ENCODE peak calls at places on chromosomes 3 and 15, in ten cellular contexts. S is Panc1; Z is CD8-positive, alpha-beta T cell; D is suprapubic skin; G is psoas muscle; R is CD4-positive, alpha-beta memory T cell; A is A673; K is breast epithelium; F is right cardiac atrium; H is brain microvascular endothelial cell. T is an unnamed sample.

GRCh38 chr15:45573961-45574629 is 13.1 kb upstream of the BLOC1S6 start:
- DNase-seq in S (no peak), Z (peak; percentile 33), D (no peak), G (no peak), R (no peak), A (peak; percentile 70), K (no peak), F (no peak), H (no peak), T (no peak)

GRCh38 chr15:41567870-41568269 is 8.9 kb downstream of the TYRO3 start:
- DNase-seq in S (no peak), Z (no peak), D (no peak), G (no peak), R (no peak), A (no peak), K (no peak), F (no peak), H (no peak), T (no peak)

GRCh38 chr3:153293222-153293621 is 131.2 kb downstream of the RAP2B start:
- DNase-seq in S (no peak), Z (no peak), D (no peak), G (no peak), R (no peak), A (no peak), K (no peak), F (no peak), H (peak; percentile 52), T (no peak)

GRCh38 chr3:85037203-85037602 is 78.4 kb downstream of the CADM2 start:
- DNase-seq in S (no peak), Z (no peak), D (no peak), G (no peak), R (no peak), A (no peak), K (no peak), F (no peak), H (no peak), T (no peak)

GRCh38 chr3:31466016-31466415 is 66.7 kb upstream of the STT3B start:
- DNase-seq in S (no peak), Z (no peak), D (no peak), G (no peak), R (no peak), A (no peak), K (no peak), F (no peak), H (peak; percentile 35), T (no peak)

GRCh38 chr3:187930021-187930420 is 184.8 kb upstream of the BCL6 start:
- DNase-seq in S (no peak), Z (no peak), D (no peak), G (no peak), R (no peak), A (no peak), K (peak; percentile 54), F (no peak), H (no peak), T (no peak)

GRCh38 chr15:35327789-35328188 is 218.2 kb downstream of the DPH6 start:
- DNase-seq in S (no peak), Z (no peak), D (no peak), G (no peak), R (no peak), A (no peak), K (no peak), F (no peak), H (no peak), T (no peak)

GRCh38 chr15:72782993-72783562 is 480 bp downstream of the ADPGK start:
- DNase-seq in S (no peak), Z (peak; percentile 44), D (peak; percentile 85), G (no peak), R (peak; percentile 49), A (no peak), K (no peak), F (no peak), H (no peak), T (no peak)

GRCh38 chr15:40289140-40289775 is 6.4 kb upstream of the ANKRD63 start:
- DNase-seq in S (no peak), Z (no peak), D (no peak), G (no peak), R (no peak), A (no peak), K (no peak), F (peak; percentile 53), H (no peak), T (no peak)

GRCh38 chr3:154584041-154584440 is 154.1 kb upstream of the GPR149 start:
- DNase-seq in S (no peak), Z (no peak), D (no peak), G (no peak), R (no peak), A (no peak), K (no peak), F (no peak), H (no peak), T (no peak)

GRCh38 chr15:79402136-79402535 is 30.0 kb upstream of the MINAR1 start:
- DNase-seq in S (no peak), Z (no peak), D (no peak), G (no peak), R (no peak), A (no peak), K (no peak), F (no peak), H (no peak), T (no peak)

GRCh38 chr3:24287728-24288450 is 206.8 kb downstream of the THRB start:
- DNase-seq in S (no peak), Z (no peak), D (no peak), G (peak; percentile 75), R (no peak), A (no peak), K (peak; percentile 28), F (no peak), H (no peak), T (no peak)

GRCh38 chr3:11059090-11059798 is 66.7 kb downstream of the SLC6A1 start:
- DNase-seq in S (peak; percentile 32), Z (no peak), D (no peak), G (peak; percentile 64), R (no peak), A (peak; percentile 91), K (no peak), F (peak; percentile 65), H (peak; percentile 73), T (no peak)

GRCh38 chr15:49471733-49472132 is 48.7 kb downstream of the FGF7 start:
- DNase-seq in S (no peak), Z (no peak), D (no peak), G (no peak), R (peak; percentile 39), A (no peak), K (no peak), F (no peak), H (no peak), T (no peak)

GRCh38 chr15:90230071-90230494 is 3.7 kb downstream of the CIB1 start:
- DNase-seq in S (no peak), Z (no peak), D (no peak), G (peak; percentile 80), R (no peak), A (no peak), K (no peak), F (peak; percentile 81), H (no peak), T (no peak)

GRCh38 chr3:113637756-113638155 is 58.7 kb downstream of the USF3 start:
- DNase-seq in S (no peak), Z (no peak), D (no peak), G (no peak), R (no peak), A (no peak), K (no peak), F (no peak), H (no peak), T (no peak)

DNA sequence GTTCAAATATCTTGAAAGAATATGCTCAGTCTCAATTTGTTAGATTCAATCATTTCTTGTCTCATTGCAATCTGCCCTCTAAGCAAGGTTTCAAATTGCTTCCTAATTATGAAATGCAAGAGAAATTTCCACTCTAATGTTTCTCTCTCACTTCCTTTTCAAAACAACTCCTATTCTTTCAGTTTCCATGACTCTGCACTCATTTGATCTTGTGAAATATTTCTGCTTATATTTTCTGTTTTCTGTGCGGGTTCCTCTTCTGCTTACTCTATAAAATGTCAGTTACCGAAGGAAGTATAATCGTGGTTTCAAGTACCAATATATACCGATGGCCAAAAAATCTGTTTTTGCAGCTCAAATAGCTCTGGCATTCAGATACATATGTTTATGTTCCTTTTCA is 521.9 kb upstream of the NAALADL2 start:
- DNase-seq in S (no peak), Z (no peak), D (no peak), G (no peak), R (no peak), A (no peak), K (no peak), F (no peak), H (no peak), T (no peak)
- H3K27ac ChIP-seq in S (no peak overlapping the region), Z (no peak overlapping the region), D (no peak overlapping the region), G (no peak overlapping the region), R (no peak overlapping the region), A (no peak overlapping the region), K (no peak overlapping the region), F (no peak overlapping the region), H (no peak overlapping the region), T (no peak overlapping the region)

GRCh38 chr3:45968149-45968548 is 24.9 kb downstream of the CXCR6 start:
- DNase-seq in S (no peak), Z (no peak), D (no peak), G (no peak), R (no peak), A (no peak), K (no peak), F (peak; percentile 78), H (no peak), T (no peak)
- H3K4me3 ChIP-seq in S (no peak overlapping the region), Z (no peak overlapping the region), D (no peak overlapping the region), G (no peak overlapping the region), R (no peak overlapping the region), A (no peak overlapping the region), K (no peak overlapping the region), F (no peak overlapping the region), H (no peak overlapping the region), T (no peak overlapping the region)

DNA sequence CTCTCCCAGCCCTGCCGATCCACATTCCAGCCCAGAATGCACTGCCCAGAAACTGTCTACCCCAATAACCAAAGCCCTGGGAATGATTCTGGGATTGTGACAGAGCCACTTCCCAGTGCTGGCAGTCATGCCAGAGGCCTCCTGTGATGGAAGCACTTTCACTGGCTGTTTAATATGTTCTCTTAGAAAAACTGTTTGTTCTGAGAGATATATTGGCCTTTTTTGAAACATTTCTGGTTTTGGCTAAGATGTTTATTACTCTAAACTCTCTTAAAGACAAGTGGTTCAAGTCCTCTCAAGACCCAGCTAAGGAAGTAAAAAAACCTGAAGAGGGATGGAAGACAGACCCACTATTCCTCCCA is 74.0 kb upstream of the HACD2 start:
- DNase-seq in S (no peak), Z (no peak), D (no peak), G (no peak), R (no peak), A (no peak), K (no peak), F (no peak), H (no peak), T (no peak)
- H3K27ac ChIP-seq in S (no peak overlapping the region), Z (no peak overlapping the region), D (peak overlapping the region; percentile 73), G (no peak overlapping the region), R (no peak overlapping the region), A (no peak overlapping the region), K (peak overlapping the region; percentile 61), F (peak overlapping the region; percentile 31), H (no peak overlapping the region), T (no peak overlapping the region)

GRCh38 chr3:197692641-197693040 is 44.1 kb downstream of the RUBCN start:
- DNase-seq in S (no peak), Z (no peak), D (no peak), G (no peak), R (no peak), A (peak; percentile 21), K (no peak), F (no peak), H (no peak), T (no peak)
- H3K4me3 ChIP-seq in S (no peak overlapping the region), Z (no peak overlapping the region), D (no peak overlapping the region), G (no peak overlapping the region), R (no peak overlapping the region), A (no peak overlapping the region), K (no peak overlapping the region), F (no peak overlapping the region), H (no peak overlapping the region), T (no peak overlapping the region)